ENCODE peak calls at places on chromosomes 2 and 18, in eight cellular contexts. O is PC-3; N is CD4-positive, alpha-beta memory T cell; W is mammary epithelial cell; U is A673; C is cardiac muscle cell; P is GM23248; L is spleen. I is an unnamed sample.
A peak's percentile ranks its signal among the peaks of the same experiment; 100 is the strongest.

GRCh38 chr2:126385441-126385840 is 270.5 kb upstream of the GYPC start:
- DNase-seq in O (no peak), U (no peak), C (no peak), L (no peak), N (no peak), P (no peak), W (no peak), I (no peak)

GRCh38 chr2:216829533-216829932 is 30.3 kb downstream of the TNP1 start:
- DNase-seq in P (peak; percentile 74), C (peak; percentile 62), W (peak; percentile 21), L (no peak), O (peak; percentile 35), U (peak; percentile 17), N (no peak), I (peak; percentile 81)

GRCh38 chr2:218582085-218582484 is 13.4 kb downstream of the CNOT9 start:
- DNase-seq in C (peak; percentile 7), L (no peak), U (no peak), N (no peak), O (peak; percentile 96), P (peak; percentile 94), W (peak; percentile 71), I (no peak)

GRCh38 chr2:239143858-239144712 is 256.7 kb downstream of the HDAC4 start:
- DNase-seq in L (peak; percentile 58), P (peak; percentile 69), O (peak; percentile 25), C (peak; percentile 69), U (peak; percentile 53), W (no peak), N (peak; percentile 15), I (no peak)

GRCh38 chr2:96493072-96493471 is 12.1 kb downstream of the NEURL3 start:
- DNase-seq in L (no peak), N (no peak), P (no peak), U (no peak), W (peak; percentile 93), O (peak; percentile 70), C (no peak), I (no peak)

GRCh38 chr18:23365602-23366001 is 87.5 kb upstream of the RIOK3 start:
- DNase-seq in C (peak; percentile 61), W (no peak), L (no peak), P (peak; percentile 88), O (no peak), U (peak; percentile 47), N (no peak), I (no peak)

GRCh38 chr2:234595829-234596228 is 98.9 kb upstream of the ARL4C start:
- DNase-seq in N (no peak), C (no peak), W (peak; percentile 40), O (no peak), P (peak; percentile 44), U (no peak), L (no peak), I (no peak)

GRCh38 chr2:44246436-44246835 is 28.8 kb upstream of the SLC3A1 start:
- DNase-seq in O (no peak), P (no peak), U (peak; percentile 28), L (no peak), N (no peak), W (no peak), C (peak; percentile 49), I (no peak)

GRCh38 chr2:238466242-238466598 is 39.5 kb downstream of the ASB1 start:
- DNase-seq in C (no peak), P (no peak), N (no peak), W (no peak), L (peak; percentile 36), O (peak; percentile 8), U (no peak), I (no peak)

GRCh38 chr2:172082944-172083718 is 2.2 kb upstream of the DLX1 start:
- DNase-seq in W (no peak), C (no peak), P (peak; percentile 38), N (peak; percentile 17), O (no peak), U (no peak), L (peak; percentile 78), I (no peak)
- H3K27me3 ChIP-seq in W (peaks cover 15% of the 10 kb centered on the region), C (peaks cover 100% of the 10 kb centered on the region), P (peaks cover 14% of the 10 kb centered on the region), N (peaks cover 83% of the 10 kb centered on the region), O (no peaks in the 10 kb centered on the region), U (no peaks in the 10 kb centered on the region), L (peaks cover 83% of the 10 kb centered on the region), I (peaks cover 74% of the 10 kb centered on the region)

DNA sequence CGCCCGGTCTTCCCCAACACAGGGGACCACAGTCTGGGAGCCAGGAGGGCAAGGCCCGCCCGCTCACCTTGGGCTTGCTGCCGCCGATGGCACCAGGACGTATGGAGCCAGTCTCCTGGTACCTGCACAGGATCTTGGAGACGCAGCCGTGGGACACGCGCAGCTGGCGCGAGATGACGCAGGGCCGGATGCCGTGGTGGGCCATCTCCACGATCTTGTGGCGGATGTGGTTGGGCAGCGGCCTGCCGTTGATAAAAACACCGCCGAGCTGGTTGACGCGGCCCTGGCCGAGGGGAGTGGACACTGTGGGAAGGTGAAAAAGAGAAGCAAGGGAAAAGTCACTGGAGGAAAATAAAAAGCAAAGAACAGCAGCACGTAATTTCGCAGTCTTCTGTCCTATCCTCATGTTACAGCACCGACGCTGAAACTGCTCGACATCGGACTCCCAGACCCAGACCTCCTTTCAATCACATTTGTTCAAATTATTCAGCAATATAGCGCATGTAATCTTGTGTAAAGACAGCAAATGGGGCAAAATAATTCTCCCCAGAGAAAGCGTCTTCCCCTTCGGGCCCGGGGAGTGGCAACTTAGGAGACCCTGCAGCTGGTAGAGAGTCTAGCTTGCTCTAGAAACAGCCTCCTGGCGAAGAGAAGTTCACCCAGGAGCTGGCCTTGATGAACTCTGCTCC is 1.7 kb downstream of the PAX3 start:
- DNase-seq in O (no peak), W (no peak), P (no peak), U (no peak), L (peak; percentile 76), C (no peak), N (no peak), I (no peak)
- H3K27me3 ChIP-seq in O (peaks cover 80% of the 10 kb centered on the region), W (peaks cover 92% of the 10 kb centered on the region), P (peaks cover 98% of the 10 kb centered on the region), U (no peaks in the 10 kb centered on the region), L (peaks cover 98% of the 10 kb centered on the region), C (peaks cover 100% of the 10 kb centered on the region), N (peaks cover 77% of the 10 kb centered on the region), I (peaks cover 88% of the 10 kb centered on the region)

GRCh38 chr2:190987938-190988337 is 26.0 kb downstream of the STAT1 start:
- DNase-seq in L (no peak), O (no peak), C (no peak), W (no peak), N (no peak), P (no peak), U (no peak), I (no peak)
- H3K27me3 ChIP-seq in L (no peaks in the 10 kb centered on the region), O (no peaks in the 10 kb centered on the region), C (no peaks in the 10 kb centered on the region), W (no peaks in the 10 kb centered on the region), N (no peaks in the 10 kb centered on the region), P (no peaks in the 10 kb centered on the region), U (no peaks in the 10 kb centered on the region), I (no peaks in the 10 kb centered on the region)

GRCh38 chr18:75752864-75753263 is 325.4 kb upstream of the SMIM21 start:
- DNase-seq in O (no peak), P (no peak), U (no peak), N (no peak), C (no peak), L (no peak), W (no peak), I (no peak)
- H3K27me3 ChIP-seq in O (peaks cover 32% of the 10 kb centered on the region), P (no peaks in the 10 kb centered on the region), U (no peaks in the 10 kb centered on the region), N (no peaks in the 10 kb centered on the region), C (no peaks in the 10 kb centered on the region), L (no peaks in the 10 kb centered on the region), W (peaks cover 2% of the 10 kb centered on the region), I (no peaks in the 10 kb centered on the region)

GRCh38 chr2:46813046-46813445 is 102.6 kb downstream of the MCFD2 start:
- DNase-seq in C (peak; percentile 76), L (peak; percentile 65), P (peak; percentile 46), U (no peak), O (no peak), N (no peak), W (no peak), I (no peak)

GRCh38 chr2:46813680-46814079 is 101.9 kb downstream of the MCFD2 start:
- DNase-seq in U (no peak), O (no peak), L (no peak), P (no peak), C (no peak), N (no peak), W (no peak), I (no peak)

GRCh38 chr2:46814160-46814559 is 101.4 kb downstream of the MCFD2 start:
- DNase-seq in W (no peak), P (peak; percentile 75), C (peak; percentile 98), N (no peak), O (no peak), U (no peak), L (peak; percentile 74), I (peak; percentile 91)

GRCh38 chr2:46811379-46812310 is 104.0 kb downstream of the MCFD2 start:
- DNase-seq in W (no peak), P (no peak), U (no peak), O (no peak), C (no peak), N (no peak), L (peak; percentile 35), I (no peak)

GRCh38 chr2:46812381-46813024 is 103.1 kb downstream of the MCFD2 start:
- DNase-seq in C (peak; percentile 98), N (no peak), O (peak; percentile 57), U (peak; percentile 65), W (peak; percentile 42), L (peak; percentile 74), P (peak; percentile 92), I (peak; percentile 87)
- H3K27me3 ChIP-seq in C (peaks cover 4% of the 10 kb centered on the region), N (no peaks in the 10 kb centered on the region), O (no peaks in the 10 kb centered on the region), U (no peaks in the 10 kb centered on the region), W (no peaks in the 10 kb centered on the region), L (no peaks in the 10 kb centered on the region), P (no peaks in the 10 kb centered on the region), I (no peaks in the 10 kb centered on the region)

GRCh38 chr2:71458413-71459083 is 5.2 kb downstream of the DYSF start:
- DNase-seq in N (no peak), C (peak; percentile 45), O (peak; percentile 35), W (peak; percentile 46), U (no peak), L (no peak), P (peak; percentile 57), I (no peak)
- H3K27me3 ChIP-seq in N (peaks cover 8% of the 10 kb centered on the region), C (no peaks in the 10 kb centered on the region), O (no peaks in the 10 kb centered on the region), W (no peaks in the 10 kb centered on the region), U (peaks cover 18% of the 10 kb centered on the region), L (peaks cover 9% of the 10 kb centered on the region), P (peaks cover 11% of the 10 kb centered on the region), I (no peaks in the 10 kb centered on the region)

GRCh38 chr2:30095402-30095801 is 51.4 kb upstream of the YPEL5 start:
- DNase-seq in W (no peak), L (no peak), U (no peak), O (no peak), C (no peak), P (no peak), N (no peak), I (no peak)
- H3K27me3 ChIP-seq in W (peaks cover 6% of the 10 kb centered on the region), L (no peaks in the 10 kb centered on the region), U (no peaks in the 10 kb centered on the region), O (peaks cover 8% of the 10 kb centered on the region), C (peaks cover 9% of the 10 kb centered on the region), P (no peaks in the 10 kb centered on the region), N (peaks cover 6% of the 10 kb centered on the region), I (no peaks in the 10 kb centered on the region)

DNA sequence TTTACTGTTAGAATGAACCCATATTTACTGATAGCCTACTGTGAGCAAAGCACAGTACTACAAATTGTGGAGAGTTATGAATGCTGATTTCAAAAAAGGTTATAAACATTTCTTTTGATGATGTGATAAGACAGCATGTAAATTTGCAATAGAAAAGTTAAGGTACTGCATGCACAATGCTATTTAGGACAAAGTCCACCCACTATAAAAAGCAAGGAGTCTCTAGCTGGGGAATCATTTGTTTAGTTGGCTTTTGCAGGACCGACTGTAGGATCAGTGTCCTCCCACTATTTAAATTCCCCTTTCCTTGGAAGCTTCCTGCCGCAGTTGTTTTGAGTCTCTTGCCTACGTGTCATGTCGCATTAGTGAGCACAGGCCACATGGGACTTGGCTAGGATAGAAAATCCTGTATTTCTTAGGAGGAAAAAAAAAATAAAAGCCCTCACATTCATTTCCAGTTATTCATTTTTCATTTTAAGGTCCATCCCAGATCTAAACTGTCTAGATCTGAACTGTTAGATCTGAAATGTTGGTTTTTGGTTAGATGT is 13.1 kb downstream of the QPCT start:
- DNase-seq in U (no peak), O (no peak), P (peak; percentile 50), W (no peak), L (no peak), N (no peak), C (no peak), I (no peak)
- H3K27me3 ChIP-seq in U (peaks cover 3% of the 10 kb centered on the region), O (no peaks in the 10 kb centered on the region), P (no peaks in the 10 kb centered on the region), W (no peaks in the 10 kb centered on the region), L (no peaks in the 10 kb centered on the region), N (no peaks in the 10 kb centered on the region), C (no peaks in the 10 kb centered on the region), I (no peaks in the 10 kb centered on the region)